ENCODE peak calls at places on chromosomes 12 and 14, in four cellular contexts. L is COR-L47, O is HEK293T, T is brain microvascular endothelial cell. E is an unnamed sample.
A peak's percentile ranks its signal among the peaks of the same experiment; 100 is the strongest.

GRCh38 chr12:4303750-4304149 is 17.3 kb upstream of the TIGAR start:
- DNase-seq in L (no peak), O (no peak), T (no peak), E (no peak)

GRCh38 chr14:36517242-36518030 is 2.6 kb downstream of the NKX2-1 start:
- DNase-seq in O (no peak), L (no peak), T (no peak), E (no peak)

GRCh38 chr12:88052686-88053085 is 23.5 kb upstream of the C12orf50 start:
- DNase-seq in L (peak; percentile 49), O (peak; percentile 22), T (peak; percentile 51), E (peak; percentile 4)

GRCh38 chr14:101001311-101002069 is 98.0 kb upstream of the RTL1 start:
- DNase-seq in T (peak; percentile 47), L (no peak), O (no peak), E (no peak)

GRCh38 chr14:22752422-22752821 is 14.1 kb upstream of the OXA1L start:
- DNase-seq in T (no peak), L (no peak), O (no peak), E (no peak)

GRCh38 chr12:753401-754237 is 1.2 kb downstream of the WNK1 start:
- DNase-seq in T (no peak), L (no peak), O (peak; percentile 24), E (peak; percentile 38)

GRCh38 chr14:75123991-75124390 is 2.9 kb downstream of the NEK9 start:
- DNase-seq in T (peak; percentile 95), O (no peak), L (no peak), E (peak; percentile 83)

GRCh38 chr12:53659011-53659551 is 16.8 kb downstream of the ATP5MC2 start:
- DNase-seq in L (peak; percentile 88), T (peak; percentile 70), O (no peak), E (peak; percentile 30)

GRCh38 chr12:44465139-44465538 is 411.0 kb downstream of the NELL2 start:
- DNase-seq in O (no peak), T (no peak), L (no peak), E (no peak)

GRCh38 chr12:96421014-96421413 is 20.8 kb upstream of the CDK17 start:
- DNase-seq in O (no peak), L (no peak), T (no peak), E (no peak)

GRCh38 chr12:125023065-125023464 is 29.6 kb downstream of the BRI3BP start:
- DNase-seq in T (no peak), L (no peak), O (no peak), E (no peak)

GRCh38 chr12:121494093-121494787 is 86.6 kb downstream of the KDM2B start:
- DNase-seq in O (peak; percentile 61), T (peak; percentile 9), L (no peak), E (peak; percentile 58)